ENCODE peak calls at places on chromosome 17, in four cellular contexts. S, Z, H and J are unnamed samples.

GRCh38 chr17:78179372-78179771 is 7.5 kb downstream of the TK1 start:
- DNase-seq in S (no peak), Z (no peak), H (peak), J (no peak)

GRCh38 chr17:28372203-28372944 is 880 bp downstream of the SARM1 start:
- DNase-seq in S (no peak), Z (peak), H (no peak), J (no peak)

GRCh38 chr17:47719411-47720152 is 13.5 kb upstream of the TBX21 start:
- DNase-seq in S (no peak), Z (no peak), H (no peak), J (no peak)

GRCh38 chr17:6120351-6120750 is 50.2 kb downstream of the WSCD1 start:
- DNase-seq in S (no peak), Z (no peak), H (no peak), J (no peak)

GRCh38 chr17:3828151-3828851 is 17.7 kb downstream of the NCBP3 start:
- DNase-seq in S (no peak), Z (no peak), H (peak), J (no peak)

GRCh38 chr17:1376061-1376460 is 24.0 kb downstream of the YWHAE start:
- DNase-seq in S (no peak), Z (no peak), H (no peak), J (no peak)

GRCh38 chr17:82486186-82487084 is 27.9 kb downstream of the NARF start:
- DNase-seq in S (no peak), Z (no peak), H (no peak), J (no peak)

GRCh38 chr17:47072881-47073280 is 93.8 kb upstream of the RPRML start:
- DNase-seq in S (no peak), Z (no peak), H (no peak), J (no peak)

GRCh38 chr17:66301864-66302741 is at the start of gene PRKCA:
- DNase-seq in S (peak), Z (peak), H (peak), J (peak)

GRCh38 chr17:64706224-64707076 is 44.3 kb upstream of the SMURF2 start:
- DNase-seq in S (no peak), Z (no peak), H (no peak), J (no peak)

GRCh38 chr17:7932949-7933348 is 943 bp downstream of the CNTROB start:
- DNase-seq in S (no peak), Z (no peak), H (no peak), J (peak)

GRCh38 chr17:49691086-49691676 is 13.3 kb upstream of the SPOP start:
- DNase-seq in S (peak), Z (no peak), H (no peak), J (no peak)

GRCh38 chr17:65359016-65359415 is 202.4 kb downstream of the AXIN2 start:
- DNase-seq in S (no peak), Z (no peak), H (no peak), J (no peak)

GRCh38 chr17:71467719-71468118 is 653.1 kb upstream of the SOX9 start:
- DNase-seq in S (no peak), Z (no peak), H (no peak), J (no peak)

GRCh38 chr17:63537991-63538692 is 12.1 kb upstream of the DCAF7 start:
- DNase-seq in S (no peak), Z (no peak), H (no peak), J (no peak)

GRCh38 chr17:81863123-81863675 is 2.9 kb upstream of the P4HB start:
- DNase-seq in S (no peak), Z (no peak), H (no peak), J (no peak)

DNA sequence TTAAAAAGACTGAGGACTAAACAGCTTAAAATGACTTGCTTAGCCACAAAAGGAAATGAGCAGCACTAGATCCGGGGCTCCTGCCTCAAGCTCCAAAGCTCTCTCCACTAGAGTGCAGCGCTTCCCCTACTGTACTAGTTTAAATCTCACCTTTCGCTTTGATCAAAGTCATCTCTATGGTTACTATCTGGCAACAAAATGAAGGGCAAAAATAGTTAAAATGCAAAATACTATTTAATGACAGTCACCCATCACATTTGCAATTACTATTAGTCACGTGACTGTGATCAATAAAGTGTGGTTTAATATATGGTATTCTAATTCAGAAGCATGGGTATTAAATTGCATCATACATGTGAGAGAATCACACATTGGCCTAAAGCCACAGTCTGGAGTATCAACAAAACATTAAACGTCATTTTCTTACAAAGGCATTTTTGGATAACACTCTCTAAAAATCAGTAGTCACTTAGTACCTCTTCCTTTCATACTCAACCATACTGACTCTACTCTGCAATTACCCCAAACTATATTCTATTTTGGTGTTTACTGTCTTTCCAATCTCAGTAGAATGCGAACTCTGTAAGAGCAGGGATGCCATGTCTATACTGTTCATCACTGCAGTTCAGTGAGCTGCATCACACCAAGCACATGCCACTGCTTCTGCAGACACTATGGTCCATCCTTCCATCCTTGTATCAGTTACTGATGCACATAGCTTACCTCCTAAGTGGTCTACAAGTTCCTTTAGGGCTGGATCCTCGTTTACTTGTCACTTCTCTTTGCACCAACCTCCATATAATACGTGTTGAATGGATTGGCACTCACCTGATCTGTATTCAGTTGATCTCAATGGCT is 6.2 kb downstream of the PSMD12 start:
- DNase-seq in S (no peak), Z (no peak), H (no peak), J (no peak)
- TF ChIP-seq CTCF in S (no peak), Z (peak), H (no peak), J (no peak)

GRCh38 chr17:38867179-38867994 is 2.5 kb upstream of the LASP1 start:
- DNase-seq in S (peak), Z (peak), H (no peak), J (no peak)
- TF ChIP-seq CTCF in S (peak), Z (peak), H (peak), J (no peak)

DNA sequence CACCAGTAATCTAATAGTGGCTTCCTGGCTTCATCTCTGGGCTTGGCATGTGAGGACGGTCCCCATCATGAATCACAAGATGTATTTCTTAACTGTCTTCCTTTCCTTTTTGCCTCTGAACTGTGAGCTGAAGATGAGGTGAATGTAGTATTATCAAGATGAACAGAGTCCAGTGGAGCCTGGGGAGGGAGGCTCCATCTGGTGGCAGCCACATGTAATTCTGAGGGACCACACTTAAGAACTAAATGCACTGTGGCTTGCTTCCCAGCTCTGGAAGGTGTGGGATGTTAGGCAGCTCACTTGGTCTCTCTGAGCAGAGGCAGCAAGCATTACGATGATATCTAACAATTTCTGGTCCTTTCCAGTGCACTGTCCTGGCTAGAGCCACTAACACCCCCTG is 354.9 kb upstream of the ASIC2 start:
- DNase-seq in S (no peak), Z (no peak), H (no peak), J (no peak)
- TF ChIP-seq CTCF in S (peak), Z (peak), H (peak), J (no peak)

GRCh38 chr17:75876190-75876937 is 2.0 kb downstream of the TRIM47 start:
- DNase-seq in S (peak), Z (peak), H (no peak), J (no peak)
- TF ChIP-seq CTCF in S (no peak), Z (no peak), H (no peak), J (no peak)

GRCh38 chr17:80859004-80859941 is 132.4 kb upstream of the CHMP6 start:
- DNase-seq in S (peak), Z (no peak), H (peak), J (no peak)
- TF ChIP-seq CTCF in S (no peak), Z (no peak), H (no peak), J (no peak)